ENCODE peak calls at places on chromosomes 2 and 18, in nine cellular contexts. S, F, B, Z, R, P, X, K and I are unnamed samples.

GRCh38 chr2:33395660-33396249 is 80.7 kb upstream of the RASGRP3 start:
- DNase-seq in F (peak; percentile 3), S (no peak), K (no peak), Z (peak; percentile 29), R (peak; percentile 79), P (peak; percentile 77), B (peak; percentile 62), X (no peak), I (no peak)

GRCh38 chr2:237236188-237236587 is 150.5 kb downstream of the COPS8 start:
- DNase-seq in P (peak; percentile 52), Z (no peak), K (no peak), F (no peak), B (no peak), X (no peak), R (no peak), S (no peak), I (no peak)

GRCh38 chr2:151337643-151338042 is 19.7 kb upstream of the TNFAIP6 start:
- DNase-seq in K (no peak), P (peak; percentile 49), S (no peak), F (no peak), X (no peak), R (peak; percentile 62), B (no peak), Z (no peak), I (no peak)

GRCh38 chr18:22250591-22250996 is 81.2 kb downstream of the GATA6 start:
- DNase-seq in B (no peak), S (no peak), K (no peak), P (peak; percentile 92), X (peak; percentile 61), R (peak; percentile 30), Z (no peak), F (no peak), I (no peak)

GRCh38 chr2:168562971-168563370 is 106.9 kb downstream of the CERS6 start:
- DNase-seq in R (no peak), B (no peak), F (no peak), X (no peak), P (no peak), S (no peak), K (no peak), Z (no peak), I (no peak)

GRCh38 chr18:79682896-79683625 is 3.5 kb downstream of the CTDP1 start:
- DNase-seq in R (no peak), X (no peak), Z (no peak), P (no peak), S (no peak), F (no peak), K (no peak), B (no peak), I (no peak)

GRCh38 chr2:11069566-11070185 is 85.6 kb upstream of the SLC66A3 start:
- DNase-seq in S (no peak), K (no peak), P (no peak), Z (no peak), B (no peak), F (no peak), R (no peak), X (no peak), I (no peak)

GRCh38 chr2:143996974-143997373 is 522.9 kb downstream of the ZEB2 start:
- DNase-seq in B (no peak), P (no peak), K (no peak), R (no peak), S (no peak), X (no peak), Z (no peak), F (no peak), I (no peak)

GRCh38 chr2:221494556-221494955 is 77.5 kb downstream of the EPHA4 start:
- DNase-seq in B (no peak), Z (no peak), X (peak; percentile 45), R (peak; percentile 37), P (peak; percentile 24), K (no peak), S (peak; percentile 53), F (no peak), I (no peak)

GRCh38 chr18:23689031-23689615 is at the start of gene LAMA3:
- DNase-seq in P (peak; percentile 81), K (peak; percentile 82), S (no peak), X (peak; percentile 56), R (peak; percentile 46), F (no peak), B (peak; percentile 24), Z (peak; percentile 56), I (peak; percentile 71)

GRCh38 chr18:75005622-75006021 is 203.3 kb downstream of the PTGR3 start:
- DNase-seq in B (no peak), X (no peak), Z (no peak), R (peak; percentile 72), K (no peak), P (no peak), F (no peak), S (no peak), I (no peak)

GRCh38 chr2:223010641-223011040 is 41.3 kb upstream of the KCNE4 start:
- DNase-seq in F (no peak), Z (no peak), P (peak; percentile 67), R (no peak), K (no peak), X (no peak), B (no peak), S (no peak), I (no peak)

GRCh38 chr2:176473177-176473576 is 203.9 kb downstream of the MTX2 start:
- DNase-seq in S (peak; percentile 86), X (peak; percentile 82), F (no peak), B (peak; percentile 50), R (peak; percentile 48), P (no peak), Z (peak; percentile 26), K (no peak), I (peak; percentile 27)

DNA sequence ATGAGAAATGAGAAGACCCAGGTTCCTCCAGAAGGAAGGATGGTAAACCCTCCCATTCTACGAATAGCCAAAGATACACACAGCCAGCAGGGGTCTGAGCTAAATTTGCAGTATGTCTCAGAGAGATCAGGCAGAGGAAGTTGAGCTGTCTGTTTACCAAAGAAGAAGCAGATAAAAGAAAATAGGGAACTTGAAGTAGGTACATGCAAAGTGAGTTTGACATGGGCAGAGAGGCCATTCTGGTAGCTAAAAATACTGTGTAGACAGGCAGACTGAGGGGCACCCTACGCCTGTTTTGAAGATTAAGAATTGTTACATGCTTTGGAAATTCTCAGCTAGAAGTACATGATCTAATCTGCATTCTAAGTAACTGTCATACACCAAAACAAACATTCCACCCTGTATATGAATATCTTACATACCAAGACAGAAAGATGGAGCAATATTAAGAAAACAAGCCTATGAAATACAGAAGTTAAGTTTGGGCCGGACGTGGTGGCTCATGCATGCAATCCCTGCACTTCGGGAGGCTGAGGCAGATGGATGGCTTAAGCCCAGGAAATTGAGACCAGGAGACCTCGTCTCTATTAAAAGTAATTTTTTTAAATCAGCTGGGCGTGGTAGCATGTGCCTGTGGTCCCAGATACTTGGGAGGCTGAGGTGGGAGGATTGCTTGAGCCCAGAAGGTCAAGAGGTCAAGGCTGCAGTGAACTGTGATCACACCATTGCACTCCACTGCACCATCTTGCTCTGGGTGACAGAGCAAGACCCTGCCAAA is 157.9 kb downstream of the ANKRD44 start:
- DNase-seq in R (peak; percentile 56), F (no peak), K (peak; percentile 46), P (peak; percentile 13), X (no peak), S (no peak), Z (no peak), B (no peak), I (no peak)
- TF ChIP-seq CTCF in R (no peak), F (peak; percentile 58), K (peak; percentile 13), P (no peak), X (no peak), S (no peak), Z (no peak), B (no peak), I (no peak)

DNA sequence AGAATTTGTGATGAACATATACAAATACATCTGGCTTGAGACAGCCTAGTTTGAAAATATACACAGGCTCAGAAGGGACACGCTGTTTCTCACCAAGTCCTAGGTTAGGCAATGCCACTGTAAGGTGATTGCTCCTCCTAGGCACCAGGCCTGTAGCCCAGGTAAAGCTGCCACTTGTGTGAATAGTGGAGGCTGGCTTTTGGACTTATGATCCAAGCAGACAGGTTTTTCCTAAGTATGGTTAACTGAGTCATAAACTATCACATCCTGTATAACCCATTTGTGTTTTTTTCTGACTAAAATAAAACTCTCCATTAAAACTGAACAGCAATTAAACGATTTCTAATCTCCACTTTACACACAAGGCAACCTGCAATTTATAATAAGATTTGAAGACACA is 81.0 kb downstream of the SEMA4F start:
- DNase-seq in S (no peak), B (no peak), R (no peak), K (no peak), F (no peak), P (peak; percentile 84), Z (no peak), X (no peak), I (no peak)
- H3K27ac ChIP-seq in S (peak overlapping the region; percentile 82), B (no peak overlapping the region), R (no peak overlapping the region), K (no peak overlapping the region), F (no peak overlapping the region), P (peak overlapping the region; percentile 90), Z (no peak overlapping the region), X (no peak overlapping the region), I (no peak overlapping the region)

GRCh38 chr2:179340678-179341077 is 76.0 kb upstream of the SESTD1 start:
- DNase-seq in P (peak; percentile 56), X (peak; percentile 9), B (peak; percentile 19), S (no peak), R (peak; percentile 75), Z (no peak), K (no peak), F (no peak), I (no peak)
- TF ChIP-seq CTCF in P (peak; percentile 64), X (no peak), B (peak; percentile 29), S (peak; percentile 31), R (peak; percentile 45), Z (peak; percentile 14), K (peak; percentile 34), F (no peak), I (peak; percentile 22)

GRCh38 chr2:141618457-141618856 is 512.4 kb downstream of the LRP1B start:
- DNase-seq in K (no peak), S (no peak), X (no peak), Z (no peak), F (no peak), R (no peak), P (no peak), B (no peak), I (no peak)
- H3K27ac ChIP-seq in K (no peak overlapping the region), S (no peak overlapping the region), X (no peak overlapping the region), Z (no peak overlapping the region), F (no peak overlapping the region), R (no peak overlapping the region), P (no peak overlapping the region), B (no peak overlapping the region), I (no peak overlapping the region)

GRCh38 chr2:8229546-8229986 is 452.3 kb upstream of the ID2 start:
- DNase-seq in K (peak; percentile 64), S (no peak), P (peak; percentile 68), F (peak; percentile 5), Z (peak; percentile 66), R (peak; percentile 81), B (peak; percentile 83), X (peak; percentile 13), I (peak; percentile 51)
- TF ChIP-seq CTCF in K (no peak), S (no peak), P (no peak), F (no peak), Z (no peak), R (peak; percentile 9), B (no peak), X (no peak), I (no peak)